ENCODE peak calls at places on chromosomes 7 and 10, in eight cellular contexts. One of them, this sample, is unnamed.

GRCh38 chr7:116258734-116259133 is 48.4 kb downstream of the TES start:
- DNase-seq in activated CD8-positive, alpha-beta T cell treated with anti-CD3 and anti-CD28 coated beads for 36 hours: peak
- DNase-seq in right atrium auricular region: no peak
- DNase-seq in heart left ventricle: no peak
- DNase-seq in A549: peak
- DNase-seq in PC-3: peak
- DNase-seq in stomach: no peak
- DNase-seq in CD4-positive, alpha-beta T cell: no peak
- DNase-seq in this sample: peak

GRCh38 chr7:22117222-22117621 is 171.5 kb upstream of the CDCA7L start:
- DNase-seq in activated CD8-positive, alpha-beta T cell treated with anti-CD3 and anti-CD28 coated beads for 36 hours: no peak
- DNase-seq in PC-3: no peak
- DNase-seq in stomach: no peak
- DNase-seq in right atrium auricular region: no peak
- DNase-seq in heart left ventricle: no peak
- DNase-seq in A549: no peak
- DNase-seq in CD4-positive, alpha-beta T cell: no peak
- DNase-seq in this sample: no peak

GRCh38 chr10:110013615-110014293 is 6.0 kb downstream of the ADD3 start:
- DNase-seq in right atrium auricular region: no peak
- DNase-seq in A549: no peak
- DNase-seq in PC-3: peak
- DNase-seq in stomach: no peak
- DNase-seq in heart left ventricle: no peak
- DNase-seq in activated CD8-positive, alpha-beta T cell treated with anti-CD3 and anti-CD28 coated beads for 36 hours: peak
- DNase-seq in CD4-positive, alpha-beta T cell: peak
- DNase-seq in this sample: no peak

GRCh38 chr10:69451209-69451783 is at the start of gene TSPAN15:
- DNase-seq in stomach: peak
- DNase-seq in A549: peak
- DNase-seq in activated CD8-positive, alpha-beta T cell treated with anti-CD3 and anti-CD28 coated beads for 36 hours: peak
- DNase-seq in PC-3: peak
- DNase-seq in right atrium auricular region: peak
- DNase-seq in heart left ventricle: peak
- DNase-seq in CD4-positive, alpha-beta T cell: peak
- DNase-seq in this sample: no peak

GRCh38 chr7:137967143-137968018 is 34.5 kb downstream of the CREB3L2 start:
- DNase-seq in stomach: no peak
- DNase-seq in CD4-positive, alpha-beta T cell: no peak
- DNase-seq in right atrium auricular region: no peak
- DNase-seq in PC-3: peak
- DNase-seq in heart left ventricle: no peak
- DNase-seq in activated CD8-positive, alpha-beta T cell treated with anti-CD3 and anti-CD28 coated beads for 36 hours: no peak
- DNase-seq in A549: peak
- DNase-seq in this sample: no peak

GRCh38 chr10:91537614-91538383 is 95.1 kb downstream of the PPP1R3C start:
- DNase-seq in right atrium auricular region: no peak
- DNase-seq in stomach: no peak
- DNase-seq in PC-3: no peak
- DNase-seq in A549: no peak
- DNase-seq in CD4-positive, alpha-beta T cell: no peak
- DNase-seq in activated CD8-positive, alpha-beta T cell treated with anti-CD3 and anti-CD28 coated beads for 36 hours: no peak
- DNase-seq in heart left ventricle: no peak
- DNase-seq in this sample: no peak

GRCh38 chr10:76583711-76584161 is 1053.9 kb downstream of the KCNMA1 start:
- DNase-seq in heart left ventricle: no peak
- DNase-seq in activated CD8-positive, alpha-beta T cell treated with anti-CD3 and anti-CD28 coated beads for 36 hours: no peak
- DNase-seq in right atrium auricular region: no peak
- DNase-seq in CD4-positive, alpha-beta T cell: no peak
- DNase-seq in A549: peak
- DNase-seq in stomach: no peak
- DNase-seq in PC-3: peak
- DNase-seq in this sample: peak

GRCh38 chr7:95199779-95200558 is 124.4 kb downstream of the PON1 start:
- DNase-seq in stomach: no peak
- DNase-seq in activated CD8-positive, alpha-beta T cell treated with anti-CD3 and anti-CD28 coated beads for 36 hours: no peak
- DNase-seq in PC-3: peak
- DNase-seq in CD4-positive, alpha-beta T cell: no peak
- DNase-seq in right atrium auricular region: peak
- DNase-seq in heart left ventricle: no peak
- DNase-seq in A549: peak
- DNase-seq in this sample: no peak

GRCh38 chr10:69914373-69915268 is 112.9 kb downstream of the COL13A1 start:
- DNase-seq in PC-3: peak
- DNase-seq in heart left ventricle: peak
- DNase-seq in CD4-positive, alpha-beta T cell: peak
- DNase-seq in stomach: peak
- DNase-seq in right atrium auricular region: peak
- DNase-seq in activated CD8-positive, alpha-beta T cell treated with anti-CD3 and anti-CD28 coated beads for 36 hours: peak
- DNase-seq in A549: peak
- DNase-seq in this sample: peak

GRCh38 chr7:106775552-106775936 is 89.5 kb upstream of the PIK3CG start:
- DNase-seq in stomach: no peak
- DNase-seq in activated CD8-positive, alpha-beta T cell treated with anti-CD3 and anti-CD28 coated beads for 36 hours: no peak
- DNase-seq in PC-3: peak
- DNase-seq in right atrium auricular region: no peak
- DNase-seq in CD4-positive, alpha-beta T cell: no peak
- DNase-seq in A549: peak
- DNase-seq in heart left ventricle: no peak
- DNase-seq in this sample: no peak

DNA sequence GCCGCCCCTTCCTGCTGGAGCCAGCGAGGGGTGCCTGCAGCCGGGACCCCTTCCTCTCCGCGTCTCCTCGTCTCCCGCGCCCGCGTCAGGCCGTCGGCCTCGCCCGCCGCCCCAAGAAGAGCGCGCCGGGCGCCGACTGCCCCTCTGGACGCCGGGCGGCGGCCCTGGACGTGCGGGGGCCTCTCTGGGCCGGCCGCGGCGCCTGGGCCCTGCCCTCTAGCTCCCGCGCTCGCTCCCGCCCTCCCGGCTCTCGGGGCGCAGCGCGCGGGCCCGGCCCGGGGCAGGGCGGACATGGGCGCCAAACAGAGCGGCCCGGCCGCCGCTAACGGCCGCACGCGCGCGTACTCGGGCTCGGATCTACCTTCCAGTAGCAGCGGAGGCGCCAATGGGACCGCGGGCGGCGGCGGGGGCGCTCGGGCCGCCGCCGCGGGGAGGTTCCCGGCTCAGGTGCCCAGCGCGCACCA is 702 bp downstream of the ZNRF2 start:
- DNase-seq in A549: no peak
- DNase-seq in PC-3: peak
- DNase-seq in CD4-positive, alpha-beta T cell: peak
- DNase-seq in activated CD8-positive, alpha-beta T cell treated with anti-CD3 and anti-CD28 coated beads for 36 hours: peak
- DNase-seq in stomach: peak
- DNase-seq in right atrium auricular region: no peak
- DNase-seq in heart left ventricle: no peak
- DNase-seq in this sample: no peak
- TF ChIP-seq CTCF in A549: peak
- TF ChIP-seq CTCF in PC-3: no peak
- TF ChIP-seq CTCF in CD4-positive, alpha-beta T cell: no peak
- TF ChIP-seq CTCF in activated CD8-positive, alpha-beta T cell treated with anti-CD3 and anti-CD28 coated beads for 36 hours: no peak
- TF ChIP-seq CTCF in stomach: no peak
- TF ChIP-seq CTCF in right atrium auricular region: no peak
- TF ChIP-seq CTCF in heart left ventricle: no peak
- TF ChIP-seq CTCF in this sample: no peak

GRCh38 chr10:96556003-96556402 is 30.8 kb downstream of the TM9SF3 start:
- DNase-seq in A549: no peak
- DNase-seq in right atrium auricular region: no peak
- DNase-seq in CD4-positive, alpha-beta T cell: no peak
- DNase-seq in heart left ventricle: no peak
- DNase-seq in stomach: no peak
- DNase-seq in activated CD8-positive, alpha-beta T cell treated with anti-CD3 and anti-CD28 coated beads for 36 hours: no peak
- DNase-seq in PC-3: peak
- DNase-seq in this sample: no peak
- TF ChIP-seq CTCF in A549: peak
- TF ChIP-seq CTCF in right atrium auricular region: peak
- TF ChIP-seq CTCF in CD4-positive, alpha-beta T cell: no peak
- TF ChIP-seq CTCF in heart left ventricle: peak
- TF ChIP-seq CTCF in stomach: no peak
- TF ChIP-seq CTCF in activated CD8-positive, alpha-beta T cell treated with anti-CD3 and anti-CD28 coated beads for 36 hours: peak
- TF ChIP-seq CTCF in PC-3: peak
- TF ChIP-seq CTCF in this sample: peak

GRCh38 chr10:133350283-133350949 is 3.2 kb downstream of the PRAP1 start:
- DNase-seq in stomach: no peak
- DNase-seq in PC-3: no peak
- DNase-seq in CD4-positive, alpha-beta T cell: no peak
- DNase-seq in right atrium auricular region: no peak
- DNase-seq in heart left ventricle: no peak
- DNase-seq in A549: no peak
- DNase-seq in activated CD8-positive, alpha-beta T cell treated with anti-CD3 and anti-CD28 coated beads for 36 hours: no peak
- DNase-seq in this sample: no peak
- TF ChIP-seq CTCF in stomach: no peak
- TF ChIP-seq CTCF in PC-3: no peak
- TF ChIP-seq CTCF in CD4-positive, alpha-beta T cell: no peak
- TF ChIP-seq CTCF in right atrium auricular region: no peak
- TF ChIP-seq CTCF in heart left ventricle: no peak
- TF ChIP-seq CTCF in A549: no peak
- TF ChIP-seq CTCF in activated CD8-positive, alpha-beta T cell treated with anti-CD3 and anti-CD28 coated beads for 36 hours: no peak
- TF ChIP-seq CTCF in this sample: no peak

DNA sequence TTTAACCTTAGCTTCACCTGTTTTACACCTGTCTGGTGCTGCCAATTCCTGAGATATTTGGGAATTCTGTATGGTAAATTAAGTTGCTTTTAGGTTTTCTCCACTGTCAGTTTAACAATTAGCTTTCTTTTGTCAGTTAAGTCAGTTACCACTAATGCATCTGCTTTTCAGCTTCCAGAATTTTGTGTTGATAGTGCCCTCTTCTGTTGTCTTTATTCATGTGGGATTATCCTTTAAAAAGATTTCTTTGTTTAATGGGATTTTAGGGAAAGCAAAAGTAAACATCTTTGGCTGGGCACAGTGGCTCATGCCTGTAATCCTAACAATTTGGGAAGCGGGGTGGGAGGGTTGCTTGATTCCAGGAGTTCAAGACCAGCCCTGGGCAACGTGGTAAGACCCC is 8.1 kb downstream of the TFAM start:
- DNase-seq in PC-3: peak
- DNase-seq in activated CD8-positive, alpha-beta T cell treated with anti-CD3 and anti-CD28 coated beads for 36 hours: no peak
- DNase-seq in A549: no peak
- DNase-seq in CD4-positive, alpha-beta T cell: no peak
- DNase-seq in heart left ventricle: no peak
- DNase-seq in stomach: no peak
- DNase-seq in right atrium auricular region: no peak
- DNase-seq in this sample: no peak
- TF ChIP-seq CTCF in PC-3: peak
- TF ChIP-seq CTCF in activated CD8-positive, alpha-beta T cell treated with anti-CD3 and anti-CD28 coated beads for 36 hours: no peak
- TF ChIP-seq CTCF in A549: peak
- TF ChIP-seq CTCF in CD4-positive, alpha-beta T cell: no peak
- TF ChIP-seq CTCF in heart left ventricle: no peak
- TF ChIP-seq CTCF in stomach: no peak
- TF ChIP-seq CTCF in right atrium auricular region: no peak
- TF ChIP-seq CTCF in this sample: peak

GRCh38 chr7:4659551-4660286 is 22.4 kb upstream of the FOXK1 start:
- DNase-seq in right atrium auricular region: no peak
- DNase-seq in CD4-positive, alpha-beta T cell: no peak
- DNase-seq in heart left ventricle: no peak
- DNase-seq in PC-3: peak
- DNase-seq in stomach: no peak
- DNase-seq in A549: peak
- DNase-seq in activated CD8-positive, alpha-beta T cell treated with anti-CD3 and anti-CD28 coated beads for 36 hours: peak
- DNase-seq in this sample: no peak
- TF ChIP-seq CTCF in right atrium auricular region: no peak
- TF ChIP-seq CTCF in CD4-positive, alpha-beta T cell: no peak
- TF ChIP-seq CTCF in heart left ventricle: no peak
- TF ChIP-seq CTCF in PC-3: peak
- TF ChIP-seq CTCF in stomach: no peak
- TF ChIP-seq CTCF in A549: no peak
- TF ChIP-seq CTCF in activated CD8-positive, alpha-beta T cell treated with anti-CD3 and anti-CD28 coated beads for 36 hours: peak
- TF ChIP-seq CTCF in this sample: no peak

GRCh38 chr10:89280501-89280900 is 21.3 kb upstream of the IFIT2 start:
- DNase-seq in CD4-positive, alpha-beta T cell: no peak
- DNase-seq in right atrium auricular region: no peak
- DNase-seq in A549: no peak
- DNase-seq in PC-3: no peak
- DNase-seq in activated CD8-positive, alpha-beta T cell treated with anti-CD3 and anti-CD28 coated beads for 36 hours: no peak
- DNase-seq in stomach: no peak
- DNase-seq in heart left ventricle: no peak
- DNase-seq in this sample: no peak

GRCh38 chr10:89281606-89282395 is 20.0 kb upstream of the IFIT2 start:
- DNase-seq in stomach: no peak
- DNase-seq in right atrium auricular region: no peak
- DNase-seq in PC-3: peak
- DNase-seq in A549: no peak
- DNase-seq in CD4-positive, alpha-beta T cell: no peak
- DNase-seq in activated CD8-positive, alpha-beta T cell treated with anti-CD3 and anti-CD28 coated beads for 36 hours: no peak
- DNase-seq in heart left ventricle: no peak
- DNase-seq in this sample: no peak

GRCh38 chr10:89283988-89284475 is 17.8 kb upstream of the IFIT2 start:
- DNase-seq in activated CD8-positive, alpha-beta T cell treated with anti-CD3 and anti-CD28 coated beads for 36 hours: no peak
- DNase-seq in right atrium auricular region: peak
- DNase-seq in CD4-positive, alpha-beta T cell: no peak
- DNase-seq in PC-3: peak
- DNase-seq in heart left ventricle: peak
- DNase-seq in A549: peak
- DNase-seq in stomach: no peak
- DNase-seq in this sample: peak

GRCh38 chr10:89279449-89279869 is 22.4 kb upstream of the IFIT2 start:
- DNase-seq in PC-3: peak
- DNase-seq in stomach: peak
- DNase-seq in A549: peak
- DNase-seq in activated CD8-positive, alpha-beta T cell treated with anti-CD3 and anti-CD28 coated beads for 36 hours: no peak
- DNase-seq in right atrium auricular region: no peak
- DNase-seq in heart left ventricle: peak
- DNase-seq in CD4-positive, alpha-beta T cell: no peak
- DNase-seq in this sample: no peak

DNA sequence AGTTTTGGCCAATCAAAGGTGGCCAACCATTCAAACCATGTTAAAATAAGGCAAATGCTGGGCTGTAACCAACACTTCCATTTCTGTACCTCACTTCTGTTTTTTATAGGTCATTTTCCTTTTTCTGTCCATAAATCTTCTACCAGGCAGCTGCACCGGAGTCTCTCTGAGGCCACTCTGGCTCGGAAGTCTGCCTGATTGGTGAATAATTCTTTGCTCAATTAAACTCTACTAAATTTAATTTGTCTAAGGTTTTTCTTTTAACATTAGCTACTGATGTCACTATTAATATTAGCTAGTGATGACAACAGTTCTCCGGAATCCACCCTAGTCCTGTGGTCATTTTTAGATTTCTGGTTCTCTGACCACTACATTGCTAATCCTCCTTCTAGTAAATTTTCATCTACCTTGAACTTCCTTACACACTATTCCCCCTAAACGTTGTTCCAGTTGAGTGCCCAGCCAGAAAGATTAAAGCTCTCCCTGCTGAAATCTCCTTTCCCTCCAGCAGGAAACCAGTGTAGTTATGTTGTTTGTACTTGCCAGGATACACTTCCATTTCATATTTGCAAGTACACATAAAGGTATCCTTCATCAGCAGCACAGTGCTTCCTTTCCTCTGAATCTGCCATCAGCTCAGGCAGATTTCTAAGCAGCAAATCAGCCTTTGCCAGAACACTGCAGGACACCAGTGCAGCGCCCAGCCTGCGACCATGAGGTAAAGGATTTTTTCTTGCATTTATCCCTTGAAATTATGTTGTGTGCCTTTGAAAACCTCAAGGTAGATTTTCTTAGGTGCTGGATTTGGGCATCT is 18.5 kb upstream of the IFIT2 start:
- DNase-seq in activated CD8-positive, alpha-beta T cell treated with anti-CD3 and anti-CD28 coated beads for 36 hours: no peak
- DNase-seq in right atrium auricular region: no peak
- DNase-seq in CD4-positive, alpha-beta T cell: no peak
- DNase-seq in stomach: no peak
- DNase-seq in PC-3: peak
- DNase-seq in heart left ventricle: no peak
- DNase-seq in A549: no peak
- DNase-seq in this sample: no peak
- TF ChIP-seq CTCF in activated CD8-positive, alpha-beta T cell treated with anti-CD3 and anti-CD28 coated beads for 36 hours: no peak
- TF ChIP-seq CTCF in right atrium auricular region: no peak
- TF ChIP-seq CTCF in CD4-positive, alpha-beta T cell: no peak
- TF ChIP-seq CTCF in stomach: no peak
- TF ChIP-seq CTCF in PC-3: no peak
- TF ChIP-seq CTCF in heart left ventricle: no peak
- TF ChIP-seq CTCF in A549: no peak
- TF ChIP-seq CTCF in this sample: no peak